ENCODE peak calls at places on chromosome X, in eight cellular contexts. Y, U, C, L, M, D, O and B are unnamed samples.

GRCh38 chrX:102765794-102766193 is 45.3 kb downstream of the GPRASP3 start:
- DNase-seq in Y (peak; percentile 88), U (no peak), C (peak; percentile 85), L (no peak), M (peak; percentile 9), D (no peak), O (no peak), B (no peak)

GRCh38 chrX:18288716-18289115 is 65.8 kb downstream of the SCML2 start:
- DNase-seq in Y (no peak), U (no peak), C (no peak), L (no peak), M (no peak), D (no peak), O (no peak), B (no peak)

GRCh38 chrX:21738145-21738949 is 19.6 kb downstream of the SMPX start:
- DNase-seq in Y (no peak), U (no peak), C (no peak), L (no peak), M (peak; percentile 32), D (no peak), O (no peak), B (no peak)

GRCh38 chrX:48937065-48937907 is 18.5 kb upstream of the PIM2 start:
- DNase-seq in Y (no peak), U (peak; percentile 71), C (peak; percentile 91), L (no peak), M (peak; percentile 13), D (no peak), O (peak; percentile 85), B (peak; percentile 89)

GRCh38 chrX:21645437-21646220 is 12.5 kb downstream of the KLHL34 start:
- DNase-seq in Y (no peak), U (no peak), C (no peak), L (no peak), M (no peak), D (no peak), O (no peak), B (no peak)

GRCh38 chrX:17564689-17565409 is 172.4 kb upstream of the SCML1 start:
- DNase-seq in Y (peak; percentile 65), U (no peak), C (no peak), L (no peak), M (peak; percentile 69), D (no peak), O (no peak), B (no peak)

GRCh38 chrX:124033821-124034220 is 72.3 kb downstream of the STAG2 start:
- DNase-seq in Y (no peak), U (no peak), C (no peak), L (no peak), M (peak; percentile 5), D (peak; percentile 6), O (no peak), B (no peak)

GRCh38 chrX:155767101-155767878 is 113.9 kb upstream of the VAMP7 start:
- DNase-seq in Y (peak; percentile 71), U (no peak), C (no peak), L (peak; percentile 43), M (peak; percentile 70), D (peak; percentile 70), O (no peak), B (no peak)

GRCh38 chrX:34918091-34918736 is 24.4 kb upstream of the FAM47B start:
- DNase-seq in Y (no peak), U (no peak), C (no peak), L (no peak), M (peak; percentile 76), D (no peak), O (no peak), B (no peak)

GRCh38 chrX:9525511-9526248 is 60.8 kb downstream of the TBL1X start:
- DNase-seq in Y (no peak), U (no peak), C (no peak), L (no peak), M (no peak), D (no peak), O (no peak), B (no peak)

GRCh38 chrX:39953879-39954278 is 143.9 kb downstream of the BCOR start:
- DNase-seq in Y (peak; percentile 87), U (no peak), C (no peak), L (peak; percentile 45), M (peak; percentile 83), D (no peak), O (no peak), B (no peak)

GRCh38 chrX:50067435-50068292 is 133.1 kb downstream of the AKAP4 start:
- DNase-seq in Y (no peak), U (no peak), C (no peak), L (no peak), M (peak; percentile 53), D (no peak), O (no peak), B (no peak)

GRCh38 chrX:12411831-12412230 is 273.6 kb downstream of the FRMPD4 start:
- DNase-seq in Y (no peak), U (no peak), C (no peak), L (no peak), M (no peak), D (no peak), O (no peak), B (no peak)

GRCh38 chrX:12955882-12956703 is 18.8 kb upstream of the TMSB4X start:
- DNase-seq in Y (no peak), U (no peak), C (peak; percentile 91), L (no peak), M (peak; percentile 70), D (peak; percentile 1), O (peak; percentile 67), B (peak; percentile 86)

GRCh38 chrX:41145920-41146608 is 60.8 kb downstream of the USP9X start:
- DNase-seq in Y (no peak), U (no peak), C (no peak), L (peak; percentile 8), M (peak; percentile 83), D (peak; percentile 56), O (no peak), B (no peak)

GRCh38 chrX:8845060-8845459 is 43.9 kb upstream of the FAM9A start:
- DNase-seq in Y (no peak), U (no peak), C (no peak), L (peak; percentile 29), M (peak; percentile 71), D (no peak), O (no peak), B (no peak)

GRCh38 chrX:3811331-3812311 is 98.2 kb upstream of the PRKX start:
- DNase-seq in Y (no peak), U (no peak), C (no peak), L (peak; percentile 54), M (peak; percentile 37), D (peak; percentile 2), O (peak; percentile 14), B (no peak)

GRCh38 chrX:136130931-136131843 is 16.1 kb upstream of the FHL1 start:
- DNase-seq in Y (no peak), U (no peak), C (no peak), L (peak; percentile 11), M (peak; percentile 75), D (peak; percentile 96), O (no peak), B (no peak)

GRCh38 chrX:13569479-13570244 is at the start of gene EGFL6:
- DNase-seq in Y (no peak), U (no peak), C (no peak), L (no peak), M (no peak), D (no peak), O (no peak), B (no peak)